ENCODE peak calls at places on chromosomes 4 and X, in five cellular contexts. One of them, this sample, is unnamed.

GRCh38 chrX:71909956-71910355 is 689 bp upstream of the NHSL2 start:
- DNase-seq in GM10248: no peak
- DNase-seq in fibroblast of pulmonary artery: peak
- DNase-seq in uterus: peak
- DNase-seq in brain microvascular endothelial cell: no peak
- DNase-seq in this sample: no peak

GRCh38 chr4:79134767-79135166 is 191.1 kb downstream of the NAA11 start:
- DNase-seq in uterus: no peak
- DNase-seq in GM10248: no peak
- DNase-seq in brain microvascular endothelial cell: no peak
- DNase-seq in fibroblast of pulmonary artery: no peak
- DNase-seq in this sample: no peak

GRCh38 chrX:5390376-5390775 is 838.3 kb downstream of the NLGN4X start:
- DNase-seq in fibroblast of pulmonary artery: no peak
- DNase-seq in uterus: no peak
- DNase-seq in brain microvascular endothelial cell: no peak
- DNase-seq in GM10248: no peak
- DNase-seq in this sample: no peak

GRCh38 chr4:75848891-75849290 is 53.4 kb downstream of the PPEF2 start:
- DNase-seq in fibroblast of pulmonary artery: peak
- DNase-seq in uterus: no peak
- DNase-seq in GM10248: no peak
- DNase-seq in brain microvascular endothelial cell: peak
- DNase-seq in this sample: peak

GRCh38 chr4:17096692-17097091 is 198.2 kb upstream of the LDB2 start:
- DNase-seq in brain microvascular endothelial cell: no peak
- DNase-seq in GM10248: no peak
- DNase-seq in uterus: no peak
- DNase-seq in fibroblast of pulmonary artery: peak
- DNase-seq in this sample: no peak

GRCh38 chrX:15631637-15632036 is 30.9 kb upstream of the ACE2 start:
- DNase-seq in brain microvascular endothelial cell: no peak
- DNase-seq in GM10248: no peak
- DNase-seq in uterus: no peak
- DNase-seq in fibroblast of pulmonary artery: no peak
- DNase-seq in this sample: no peak

GRCh38 chrX:131633285-131633917 is 89.5 kb downstream of the OR13H1 start:
- DNase-seq in uterus: peak
- DNase-seq in brain microvascular endothelial cell: peak
- DNase-seq in fibroblast of pulmonary artery: peak
- DNase-seq in GM10248: peak
- DNase-seq in this sample: peak

GRCh38 chr4:166981847-166982246 is 252.4 kb downstream of the SPOCK3 start:
- DNase-seq in brain microvascular endothelial cell: no peak
- DNase-seq in uterus: no peak
- DNase-seq in GM10248: no peak
- DNase-seq in fibroblast of pulmonary artery: no peak
- DNase-seq in this sample: no peak

GRCh38 chr4:74365761-74366160 is 816 bp downstream of the EREG start:
- DNase-seq in GM10248: no peak
- DNase-seq in uterus: no peak
- DNase-seq in fibroblast of pulmonary artery: peak
- DNase-seq in brain microvascular endothelial cell: no peak
- DNase-seq in this sample: peak

GRCh38 chrX:110614596-110614995 is 181.0 kb downstream of the CHRDL1 start:
- DNase-seq in GM10248: no peak
- DNase-seq in uterus: no peak
- DNase-seq in brain microvascular endothelial cell: no peak
- DNase-seq in fibroblast of pulmonary artery: no peak
- DNase-seq in this sample: no peak

GRCh38 chr4:22021116-22021515 is 72.5 kb upstream of the KCNIP4 start:
- DNase-seq in GM10248: no peak
- DNase-seq in fibroblast of pulmonary artery: no peak
- DNase-seq in brain microvascular endothelial cell: no peak
- DNase-seq in uterus: no peak
- DNase-seq in this sample: peak

GRCh38 chrX:11944486-11944885 is 186.4 kb downstream of the MSL3 start:
- DNase-seq in fibroblast of pulmonary artery: peak
- DNase-seq in uterus: no peak
- DNase-seq in brain microvascular endothelial cell: peak
- DNase-seq in GM10248: peak
- DNase-seq in this sample: peak

GRCh38 chr4:123096038-123096437 is 173.6 kb upstream of the NUDT6 start:
- DNase-seq in uterus: no peak
- DNase-seq in fibroblast of pulmonary artery: peak
- DNase-seq in brain microvascular endothelial cell: peak
- DNase-seq in GM10248: no peak
- DNase-seq in this sample: no peak

GRCh38 chr4:80172203-80172602 is 25.1 kb upstream of the PRDM8 start:
- DNase-seq in fibroblast of pulmonary artery: no peak
- DNase-seq in brain microvascular endothelial cell: no peak
- DNase-seq in uterus: no peak
- DNase-seq in GM10248: no peak
- DNase-seq in this sample: no peak

GRCh38 chrX:17788439-17788838 is 51.1 kb downstream of the SCML1 start:
- DNase-seq in fibroblast of pulmonary artery: peak
- DNase-seq in uterus: peak
- DNase-seq in brain microvascular endothelial cell: peak
- DNase-seq in GM10248: peak
- DNase-seq in this sample: peak

GRCh38 chr4:129804458-129804981 is 708.6 kb downstream of the C4orf33 start:
- DNase-seq in uterus: no peak
- DNase-seq in fibroblast of pulmonary artery: no peak
- DNase-seq in brain microvascular endothelial cell: no peak
- DNase-seq in GM10248: no peak
- DNase-seq in this sample: no peak

GRCh38 chr4:25805255-25805860 is 57.4 kb downstream of the SEL1L3 start:
- DNase-seq in fibroblast of pulmonary artery: no peak
- DNase-seq in uterus: no peak
- DNase-seq in GM10248: no peak
- DNase-seq in brain microvascular endothelial cell: no peak
- DNase-seq in this sample: no peak

GRCh38 chr4:5940470-5941203 is 47.8 kb upstream of the CRMP1 start:
- DNase-seq in fibroblast of pulmonary artery: peak
- DNase-seq in GM10248: no peak
- DNase-seq in brain microvascular endothelial cell: peak
- DNase-seq in uterus: no peak
- DNase-seq in this sample: no peak

GRCh38 chr4:173505924-173506779 is 23.9 kb downstream of the HAND2 start:
- DNase-seq in uterus: peak
- DNase-seq in brain microvascular endothelial cell: peak
- DNase-seq in GM10248: peak
- DNase-seq in fibroblast of pulmonary artery: peak
- DNase-seq in this sample: peak

GRCh38 chr4:65249111-65249510 is 421.2 kb downstream of the EPHA5 start:
- DNase-seq in GM10248: no peak
- DNase-seq in brain microvascular endothelial cell: no peak
- DNase-seq in fibroblast of pulmonary artery: no peak
- DNase-seq in uterus: no peak
- DNase-seq in this sample: no peak

DNA sequence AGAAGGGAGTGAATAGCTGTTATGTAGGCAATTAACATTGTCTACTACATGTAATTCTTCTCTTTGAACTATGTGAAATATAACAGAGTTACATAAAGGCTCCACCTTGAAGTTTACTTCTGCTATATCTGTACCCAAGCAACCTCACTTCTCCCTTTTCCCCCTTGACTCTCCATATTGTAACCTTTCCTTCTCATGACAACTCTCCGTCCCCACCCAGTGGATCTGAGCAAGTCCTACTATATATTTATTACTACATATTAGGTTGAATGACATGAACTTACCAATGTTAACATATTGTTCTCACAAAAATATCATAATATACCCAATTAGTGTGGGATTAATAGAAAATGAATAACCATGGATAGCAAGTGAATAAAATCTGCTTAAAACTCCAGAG is 93.2 kb upstream of the ATP8A1 start:
- DNase-seq in uterus: no peak
- DNase-seq in fibroblast of pulmonary artery: peak
- DNase-seq in brain microvascular endothelial cell: no peak
- DNase-seq in GM10248: no peak
- DNase-seq in this sample: no peak
- TF ChIP-seq CTCF in uterus: no peak
- TF ChIP-seq CTCF in fibroblast of pulmonary artery: no peak
- TF ChIP-seq CTCF in brain microvascular endothelial cell: no peak
- TF ChIP-seq CTCF in GM10248: peak
- TF ChIP-seq CTCF in this sample: no peak

DNA sequence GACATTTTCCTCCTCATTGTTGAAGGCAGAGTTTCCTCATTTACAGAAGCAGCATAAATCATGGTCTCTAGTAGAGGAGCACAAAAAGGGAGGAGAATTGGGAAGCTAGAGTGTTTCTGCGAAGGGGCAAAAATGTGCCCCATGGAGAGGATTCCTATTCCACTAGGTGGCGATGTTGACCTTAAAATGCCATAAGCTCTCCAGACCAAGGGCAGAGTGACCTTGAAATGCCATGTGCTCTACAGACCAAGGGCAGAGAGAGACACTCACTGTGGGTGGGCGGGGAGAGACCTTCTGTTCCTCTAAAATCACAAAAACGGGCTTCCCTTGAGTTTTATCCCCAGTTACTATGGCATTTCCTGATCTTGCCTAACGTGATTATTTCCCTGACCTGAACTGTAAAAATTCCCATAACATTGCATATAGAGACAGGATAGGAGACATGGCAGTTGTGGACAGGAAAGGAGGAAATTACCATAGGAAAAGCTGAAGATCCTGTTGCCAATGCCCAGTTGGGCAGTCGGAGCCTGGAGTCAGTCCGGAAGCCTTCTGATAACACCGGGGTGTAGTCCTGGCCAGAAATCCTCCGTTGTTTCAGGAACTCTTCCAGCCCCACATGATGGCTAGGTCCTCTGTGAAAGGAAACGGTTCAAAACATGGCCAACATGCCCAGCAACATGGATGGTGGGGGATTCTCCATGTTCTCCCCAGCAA is 567.7 kb downstream of the MAGEB5 start:
- DNase-seq in brain microvascular endothelial cell: peak
- DNase-seq in fibroblast of pulmonary artery: peak
- DNase-seq in GM10248: no peak
- DNase-seq in uterus: no peak
- DNase-seq in this sample: no peak
- TF ChIP-seq CTCF in brain microvascular endothelial cell: peak
- TF ChIP-seq CTCF in fibroblast of pulmonary artery: peak
- TF ChIP-seq CTCF in GM10248: peak
- TF ChIP-seq CTCF in uterus: peak
- TF ChIP-seq CTCF in this sample: peak

DNA sequence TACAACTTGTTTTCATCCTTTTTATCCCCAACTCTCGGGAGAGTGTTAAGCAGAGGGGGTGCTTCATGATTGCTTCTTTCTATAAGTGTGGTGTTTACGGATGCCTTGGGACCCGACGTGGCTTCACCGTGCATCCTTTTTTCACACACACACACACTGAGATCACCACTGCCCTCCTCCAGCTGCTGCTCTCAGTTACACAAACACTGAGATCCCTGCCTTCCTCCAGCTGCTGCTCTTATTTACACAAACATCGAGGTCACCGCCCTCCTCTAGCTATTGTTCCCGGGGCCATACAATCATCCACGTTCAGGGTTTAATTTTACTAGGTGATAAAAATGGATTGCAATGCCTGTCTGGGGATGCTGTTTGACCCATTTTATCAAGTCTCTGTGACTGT is 155.4 kb upstream of the FAM9B start:
- DNase-seq in brain microvascular endothelial cell: no peak
- DNase-seq in GM10248: no peak
- DNase-seq in fibroblast of pulmonary artery: no peak
- DNase-seq in uterus: no peak
- DNase-seq in this sample: no peak
- TF ChIP-seq CTCF in brain microvascular endothelial cell: no peak
- TF ChIP-seq CTCF in GM10248: no peak
- TF ChIP-seq CTCF in fibroblast of pulmonary artery: no peak
- TF ChIP-seq CTCF in uterus: no peak
- TF ChIP-seq CTCF in this sample: no peak

GRCh38 chrX:101263766-101264165 is 27.4 kb downstream of the TAF7L start:
- DNase-seq in uterus: no peak
- DNase-seq in GM10248: no peak
- DNase-seq in brain microvascular endothelial cell: no peak
- DNase-seq in fibroblast of pulmonary artery: peak
- DNase-seq in this sample: no peak

GRCh38 chrX:101262590-101262989 is 28.5 kb downstream of the TAF7L start:
- DNase-seq in fibroblast of pulmonary artery: no peak
- DNase-seq in brain microvascular endothelial cell: no peak
- DNase-seq in GM10248: no peak
- DNase-seq in uterus: no peak
- DNase-seq in this sample: no peak

GRCh38 chrX:101257448-101258259 is 33.5 kb downstream of the TAF7L start:
- DNase-seq in fibroblast of pulmonary artery: no peak
- DNase-seq in GM10248: no peak
- DNase-seq in uterus: no peak
- DNase-seq in brain microvascular endothelial cell: no peak
- DNase-seq in this sample: no peak

GRCh38 chrX:101258260-101258581 is 32.9 kb downstream of the TAF7L start:
- DNase-seq in brain microvascular endothelial cell: no peak
- DNase-seq in fibroblast of pulmonary artery: no peak
- DNase-seq in uterus: no peak
- DNase-seq in GM10248: no peak
- DNase-seq in this sample: no peak

DNA sequence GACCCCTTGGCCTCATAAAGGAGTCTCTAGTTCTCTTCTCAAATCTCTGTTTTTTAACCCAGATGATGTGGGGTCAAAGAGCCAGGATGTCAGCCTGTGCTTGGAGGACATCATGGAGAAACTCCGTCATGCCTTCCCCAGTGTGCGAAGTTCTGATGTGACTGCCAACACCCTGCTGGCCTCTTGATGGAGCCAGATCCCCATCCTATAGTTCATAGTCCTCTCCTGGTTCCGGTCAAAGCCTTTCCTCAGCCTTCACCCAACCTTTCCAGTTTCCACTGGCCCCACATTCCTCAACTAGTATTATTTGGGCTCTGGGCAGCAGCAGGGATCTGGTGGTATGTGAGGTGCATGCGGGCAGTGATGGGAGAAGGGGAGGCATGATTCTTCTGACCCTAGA is 30.7 kb downstream of the TAF7L start:
- DNase-seq in GM10248: no peak
- DNase-seq in brain microvascular endothelial cell: no peak
- DNase-seq in fibroblast of pulmonary artery: peak
- DNase-seq in uterus: no peak
- DNase-seq in this sample: peak
- TF ChIP-seq CTCF in GM10248: peak
- TF ChIP-seq CTCF in brain microvascular endothelial cell: peak
- TF ChIP-seq CTCF in fibroblast of pulmonary artery: peak
- TF ChIP-seq CTCF in uterus: no peak
- TF ChIP-seq CTCF in this sample: peak

DNA sequence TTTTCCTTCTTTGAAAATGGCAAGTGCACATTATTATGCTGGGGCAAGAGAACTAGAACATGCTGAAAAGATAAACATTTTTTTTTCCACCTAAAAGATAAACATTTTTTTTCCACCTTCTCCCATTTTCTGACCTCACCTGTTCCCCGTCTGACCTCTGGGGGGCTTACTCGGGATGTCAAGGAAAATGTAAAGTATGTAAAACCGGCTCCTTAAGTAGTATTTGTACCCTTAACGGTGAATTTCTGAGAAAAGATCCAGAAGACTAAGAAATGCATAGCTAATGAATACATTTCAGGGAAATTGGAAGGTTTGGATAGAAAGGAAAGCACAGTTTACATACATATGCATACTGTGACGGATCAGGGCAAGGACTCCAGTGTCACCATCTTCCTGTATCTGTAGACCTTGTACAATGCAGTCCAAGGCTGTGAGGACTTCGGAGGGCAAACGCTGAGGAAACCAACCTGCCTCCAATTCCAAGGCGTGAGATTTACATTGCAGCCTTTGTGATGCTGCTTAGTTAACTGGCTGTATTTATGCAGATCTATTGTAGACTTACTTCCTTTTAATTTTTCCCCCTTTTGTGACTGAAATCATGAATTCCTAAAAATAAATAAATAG is 2185.9 kb upstream of the TENM3 start:
- DNase-seq in uterus: no peak
- DNase-seq in brain microvascular endothelial cell: no peak
- DNase-seq in fibroblast of pulmonary artery: no peak
- DNase-seq in GM10248: peak
- DNase-seq in this sample: no peak
- TF ChIP-seq CTCF in uterus: no peak
- TF ChIP-seq CTCF in brain microvascular endothelial cell: peak
- TF ChIP-seq CTCF in fibroblast of pulmonary artery: no peak
- TF ChIP-seq CTCF in GM10248: peak
- TF ChIP-seq CTCF in this sample: no peak